ENCODE peak calls at places on chromosomes 1 and 21, in eight cellular contexts. Q is Peyer's patch, I is lower lobe of right lung, U is GM23338, E is heart left ventricle, P is fibroblast of lung, L is neural progenitor cell, O is psoas muscle. H is an unnamed sample. For H3K4me1 and H3K27me3, the result is how much of the 10 kb centered on the place peaks cover.

GRCh38 chr1:221667504-221667903 is 74.4 kb downstream of the DUSP10 start:
- DNase-seq in Q (no peak), I (no peak), U (no peak), E (no peak), P (peak), L (no peak), O (no peak), H (no peak)

GRCh38 chr1:54906586-54906985 is 19.6 kb upstream of the DHCR24 start:
- DNase-seq in Q (no peak), I (no peak), U (no peak), E (no peak), P (no peak), L (no peak), O (no peak), H (no peak)

GRCh38 chr1:197619008-197619640 is 156.2 kb downstream of the DENND1B start:
- DNase-seq in Q (no peak), I (no peak), U (peak), E (no peak), P (peak), L (peak), O (no peak), H (no peak)

GRCh38 chr1:90922996-90923395 is 98.8 kb downstream of the ZNF644 start:
- DNase-seq in Q (no peak), I (no peak), U (no peak), E (no peak), P (no peak), L (no peak), O (no peak), H (no peak)

GRCh38 chr1:197725044-197725443 is 50.2 kb downstream of the DENND1B start:
- DNase-seq in Q (no peak), I (no peak), U (peak), E (no peak), P (peak), L (peak), O (no peak), H (no peak)

GRCh38 chr1:236303675-236304074 is 21.9 kb upstream of the ERO1B start:
- DNase-seq in Q (no peak), I (no peak), U (peak), E (no peak), P (no peak), L (peak), O (no peak), H (no peak)

GRCh38 chr1:115980998-115981993 is 5.0 kb downstream of the SLC22A15 start:
- DNase-seq in Q (no peak), I (no peak), U (peak), E (no peak), P (peak), L (peak), O (no peak), H (peak)

GRCh38 chr1:13892671-13893325 is 192.8 kb downstream of the PRDM2 start:
- DNase-seq in Q (peak), I (no peak), U (peak), E (no peak), P (no peak), L (peak), O (no peak), H (peak)

GRCh38 chr1:115911298-115911697 is 65.0 kb upstream of the SLC22A15 start:
- DNase-seq in Q (no peak), I (no peak), U (no peak), E (no peak), P (no peak), L (no peak), O (no peak), H (no peak)

GRCh38 chr1:192967211-192967877 is 91.8 kb downstream of the UCHL5 start:
- DNase-seq in Q (no peak), I (no peak), U (no peak), E (no peak), P (no peak), L (no peak), O (no peak), H (no peak)

GRCh38 chr1:246792603-246793002 is 68.4 kb downstream of the SCCPDH start:
- DNase-seq in Q (no peak), I (no peak), U (no peak), E (no peak), P (no peak), L (no peak), O (no peak), H (no peak)

GRCh38 chr1:223706077-223706988 is 6.0 kb upstream of the CAPN2 start:
- DNase-seq in Q (no peak), I (no peak), U (no peak), E (no peak), P (peak), L (no peak), O (no peak), H (peak)

GRCh38 chr1:168786476-168787330 is 57.7 kb upstream of the DPT start:
- DNase-seq in Q (no peak), I (no peak), U (no peak), E (no peak), P (peak), L (no peak), O (no peak), H (no peak)

GRCh38 chr1:72166426-72166825 is 115.9 kb downstream of the NEGR1 start:
- DNase-seq in Q (no peak), I (no peak), U (no peak), E (no peak), P (no peak), L (no peak), O (no peak), H (no peak)

GRCh38 chr1:3176028-3176427 is 107.0 kb downstream of the PRDM16 start:
- DNase-seq in Q (no peak), I (no peak), U (no peak), E (no peak), P (no peak), L (no peak), O (no peak), H (no peak)

GRCh38 chr1:162294015-162294414 is 82.6 kb downstream of the SPATA46 start:
- DNase-seq in Q (no peak), I (no peak), U (no peak), E (no peak), P (no peak), L (no peak), O (no peak), H (no peak)

GRCh38 chr1:62487956-62488355 is 51.1 kb downstream of the USP1 start:
- DNase-seq in Q (no peak), I (no peak), U (peak), E (no peak), P (no peak), L (peak), O (no peak), H (no peak)

GRCh38 chr21:30482130-30482529 is 2.0 kb upstream of the KRTAP19-1 start:
- DNase-seq in Q (no peak), I (no peak), U (no peak), E (no peak), P (no peak), L (no peak), O (no peak), H (no peak)

GRCh38 chr1:162283657-162284056 is 93.0 kb downstream of the SPATA46 start:
- DNase-seq in Q (no peak), I (no peak), U (no peak), E (peak), P (no peak), L (no peak), O (no peak), H (no peak)

GRCh38 chr1:177392336-177392735 is 221.6 kb downstream of the BRINP2 start:
- DNase-seq in Q (no peak), I (no peak), U (no peak), E (no peak), P (peak), L (no peak), O (no peak), H (no peak)

GRCh38 chr1:30318413-30318812 is 405.0 kb downstream of the MATN1 start:
- DNase-seq in Q (no peak), I (no peak), U (peak), E (no peak), P (no peak), L (no peak), O (no peak), H (no peak)

GRCh38 chr21:33286600-33287456 is 20.7 kb downstream of the IL10RB start:
- DNase-seq in Q (no peak), I (no peak), U (no peak), E (peak), P (peak), L (no peak), O (no peak), H (no peak)

GRCh38 chr1:39576016-39576657 is 453 bp downstream of the PABPC4 start:
- DNase-seq in Q (peak), I (peak), U (peak), E (no peak), P (peak), L (peak), O (peak), H (no peak)

GRCh38 chr1:61310057-61310456 is 227.7 kb downstream of the NFIA start:
- DNase-seq in Q (no peak), I (no peak), U (no peak), E (no peak), P (no peak), L (no peak), O (no peak), H (no peak)

GRCh38 chr1:223010552-223011229 is 132.4 kb downstream of the TLR5 start:
- DNase-seq in Q (no peak), I (no peak), U (peak), E (no peak), P (peak), L (peak), O (no peak), H (no peak)

GRCh38 chr1:9615316-9616063 is 26.8 kb downstream of the TMEM201 start:
- DNase-seq in Q (no peak), I (no peak), U (peak), E (no peak), P (peak), L (peak), O (no peak), H (peak)

GRCh38 chr21:45439171-45439872 is 34.4 kb downstream of the COL18A1 start:
- DNase-seq in Q (peak), I (peak), U (peak), E (peak), P (peak), L (peak), O (peak), H (peak)

GRCh38 chr1:209607795-209608178 is 24.3 kb downstream of the CAMK1G start:
- DNase-seq in Q (no peak), I (no peak), U (no peak), E (no peak), P (no peak), L (no peak), O (no peak), H (no peak)

GRCh38 chr21:36929622-36930021 is 36.8 kb downstream of the HLCS start:
- DNase-seq in Q (no peak), I (no peak), U (peak), E (no peak), P (peak), L (peak), O (no peak), H (no peak)

GRCh38 chr1:200354243-200354642 is 55.6 kb downstream of the ZNF281 start:
- DNase-seq in Q (no peak), I (no peak), U (no peak), E (no peak), P (no peak), L (no peak), O (no peak), H (no peak)

GRCh38 chr1:42135426-42135825 is 17.8 kb upstream of the GUCA2B start:
- DNase-seq in Q (no peak), I (no peak), U (no peak), E (no peak), P (no peak), L (no peak), O (no peak), H (no peak)

GRCh38 chr1:161421456-161421855 is 53.8 kb upstream of the CFAP126 start:
- DNase-seq in Q (no peak), I (no peak), U (no peak), E (no peak), P (no peak), L (no peak), O (no peak), H (no peak)

GRCh38 chr1:97464305-97464704 is 456.5 kb downstream of the DPYD start:
- DNase-seq in Q (no peak), I (no peak), U (no peak), E (no peak), P (no peak), L (no peak), O (no peak), H (no peak)

GRCh38 chr1:234478152-234478480 is 863 bp downstream of the TARBP1 start:
- DNase-seq in Q (peak), I (peak), U (peak), E (peak), P (peak), L (peak), O (no peak), H (no peak)

GRCh38 chr1:112841825-112842224 is 114.2 kb downstream of the SLC16A1 start:
- DNase-seq in Q (no peak), I (no peak), U (no peak), E (no peak), P (no peak), L (no peak), O (no peak), H (no peak)

DNA sequence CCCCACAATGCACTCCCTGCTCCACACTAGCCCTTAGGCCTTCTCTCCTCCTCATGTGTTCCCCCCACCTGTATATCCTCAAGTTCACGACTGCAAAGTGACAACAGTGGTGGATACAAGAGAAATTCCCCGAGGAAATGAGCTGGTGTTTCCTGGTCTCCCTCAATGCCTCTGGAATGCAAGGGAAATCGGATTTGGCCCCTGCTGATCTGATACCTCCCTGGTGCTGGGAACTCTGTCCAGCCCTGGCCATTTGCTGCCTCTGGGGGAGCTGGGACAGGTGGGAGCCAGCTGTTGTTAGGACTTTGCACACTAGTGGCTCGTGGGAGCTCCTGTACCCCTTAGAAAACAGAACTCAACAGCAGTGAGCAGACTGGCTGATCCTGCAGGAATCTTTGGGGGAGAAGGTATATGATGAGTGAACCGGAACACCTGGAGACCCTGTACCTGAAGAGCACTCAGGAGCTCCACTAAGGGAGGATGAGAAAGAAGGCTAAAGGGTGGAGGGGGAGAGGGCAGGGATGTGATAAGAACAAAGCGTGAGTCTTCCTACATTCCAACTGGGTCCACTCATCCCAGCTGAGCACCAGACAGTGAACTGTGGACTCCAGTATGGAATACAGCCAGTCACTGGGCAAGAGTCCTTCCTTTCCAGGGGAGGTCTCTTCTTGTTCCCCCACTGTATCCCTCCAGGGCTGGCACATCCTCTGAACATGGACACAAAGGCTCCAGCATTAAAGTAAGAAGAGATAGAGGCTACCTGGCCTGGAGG is 69.3 kb downstream of the PLXNA2 start:
- DNase-seq in Q (no peak), I (no peak), U (no peak), E (no peak), P (peak), L (no peak), O (no peak), H (no peak)
- H3K4me1 ChIP-seq in Q (under half), I (under half), U (under half), E (under half), P (under half), L (half or more), O (under half), H (under half)

GRCh38 chr1:28811766-28812668 is at the start of gene OPRD1:
- DNase-seq in Q (no peak), I (no peak), U (peak), E (no peak), P (peak), L (peak), O (no peak), H (peak)
- H3K27me3 ChIP-seq in Q (under half), I (half or more), U (under half), E (half or more), P (under half), L (half or more), O (under half), H (under half)

GRCh38 chr1:110533230-110533629 is 14.3 kb upstream of the KCNA10 start:
- DNase-seq in Q (no peak), I (no peak), U (no peak), E (no peak), P (no peak), L (no peak), O (no peak), H (no peak)
- TF ChIP-seq CTCF in Q (no peak), I (no peak), U (no peak), E (no peak), P (no peak), L (no peak), O (no peak), H (no peak)

GRCh38 chr1:151912973-151913372 is 3.7 kb upstream of the THEM4 start:
- DNase-seq in Q (no peak), I (no peak), U (no peak), E (no peak), P (no peak), L (no peak), O (no peak), H (no peak)

GRCh38 chr1:151914076-151914475 is 4.8 kb upstream of the THEM4 start:
- DNase-seq in Q (no peak), I (no peak), U (no peak), E (no peak), P (no peak), L (no peak), O (no peak), H (no peak)

GRCh38 chr1:151916959-151917358 is 7.6 kb upstream of the THEM4 start:
- DNase-seq in Q (no peak), I (no peak), U (no peak), E (no peak), P (no peak), L (no peak), O (no peak), H (no peak)

GRCh38 chr1:151918156-151918555 is 8.8 kb upstream of the THEM4 start:
- DNase-seq in Q (no peak), I (no peak), U (no peak), E (no peak), P (no peak), L (no peak), O (no peak), H (no peak)

GRCh38 chr1:151915066-151915686 is 5.9 kb upstream of the THEM4 start:
- DNase-seq in Q (no peak), I (no peak), U (no peak), E (no peak), P (no peak), L (no peak), O (no peak), H (no peak)
- H3K4me1 ChIP-seq in Q (under half), I (under half), U (under half), E (under half), P (under half), L (under half), O (under half), H (under half)

DNA sequence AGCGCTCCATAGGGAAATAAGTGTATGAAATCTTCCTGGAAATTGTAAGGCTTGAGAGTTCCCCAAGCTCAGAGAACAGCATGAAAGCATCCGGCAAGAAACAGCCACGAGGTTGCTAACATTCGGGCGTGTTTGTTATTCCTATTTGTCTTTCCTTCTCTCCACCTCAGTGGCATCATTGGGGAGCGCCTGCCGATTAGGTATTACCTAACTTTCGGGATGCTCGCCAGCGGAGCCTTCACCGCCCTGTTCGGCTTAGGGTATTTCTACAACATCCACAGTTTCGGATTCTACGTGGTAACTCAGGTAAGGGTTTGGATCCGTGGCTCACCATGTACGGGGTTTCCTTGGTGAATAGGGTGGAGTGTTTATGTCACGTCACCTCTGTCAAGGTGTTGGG is 25.7 kb downstream of the SLC37A1 start:
- DNase-seq in Q (peak), I (no peak), U (no peak), E (no peak), P (no peak), L (no peak), O (no peak), H (no peak)
- H3K27me3 ChIP-seq in Q (under half), I (under half), U (under half), E (under half), P (under half), L (under half), O (under half), H (under half)

GRCh38 chr1:220271706-220272046 is 577 bp downstream of the RAB3GAP2 start:
- DNase-seq in Q (no peak), I (no peak), U (peak), E (no peak), P (peak), L (no peak), O (no peak), H (peak)

GRCh38 chr1:220274122-220274855 is 2.0 kb upstream of the RAB3GAP2 start:
- DNase-seq in Q (no peak), I (peak), U (peak), E (no peak), P (peak), L (no peak), O (no peak), H (no peak)

GRCh38 chr1:220275430-220275829 is 3.2 kb upstream of the RAB3GAP2 start:
- DNase-seq in Q (no peak), I (no peak), U (no peak), E (no peak), P (no peak), L (no peak), O (no peak), H (no peak)

GRCh38 chr1:220272841-220273090 is 513 bp upstream of the RAB3GAP2 start:
- DNase-seq in Q (no peak), I (no peak), U (peak), E (no peak), P (no peak), L (no peak), O (no peak), H (no peak)

GRCh38 chr1:220272047-220272840 is at the start of gene RAB3GAP2:
- DNase-seq in Q (peak), I (peak), U (peak), E (peak), P (peak), L (peak), O (peak), H (peak)
- TF ChIP-seq CTCF in Q (no peak), I (no peak), U (no peak), E (no peak), P (no peak), L (no peak), O (no peak), H (no peak)

GRCh38 chr1:15706751-15707150 is 22.6 kb downstream of the PLEKHM2 start:
- DNase-seq in Q (no peak), I (peak), U (no peak), E (no peak), P (no peak), L (no peak), O (peak), H (no peak)

GRCh38 chr1:15704526-15705183 is 20.5 kb downstream of the PLEKHM2 start:
- DNase-seq in Q (no peak), I (no peak), U (no peak), E (no peak), P (peak), L (no peak), O (no peak), H (no peak)

GRCh38 chr1:15703562-15703961 is 19.4 kb downstream of the PLEKHM2 start:
- DNase-seq in Q (peak), I (peak), U (no peak), E (peak), P (peak), L (no peak), O (peak), H (no peak)

GRCh38 chr1:15707239-15707940 is 23.3 kb downstream of the PLEKHM2 start:
- DNase-seq in Q (no peak), I (no peak), U (no peak), E (no peak), P (no peak), L (no peak), O (no peak), H (no peak)

DNA sequence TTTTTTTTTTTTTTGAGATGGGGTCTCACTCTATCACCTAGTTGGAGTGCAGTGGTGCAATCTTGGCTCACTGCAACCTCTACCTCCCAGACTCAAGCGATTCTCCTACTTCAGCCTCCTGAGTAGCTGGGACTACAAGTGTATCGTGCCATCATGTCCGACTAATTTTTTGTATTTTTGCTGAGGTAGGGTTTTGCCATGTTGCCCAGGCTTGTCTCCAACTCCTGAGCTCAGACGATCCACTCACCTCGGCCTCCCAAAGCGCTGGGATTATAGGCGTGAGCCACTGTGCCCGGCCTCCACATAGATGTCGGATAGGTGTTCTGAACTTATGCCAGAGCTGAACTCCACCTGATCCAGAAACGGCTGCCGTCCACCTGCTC is 21.1 kb downstream of the PLEKHM2 start:
- DNase-seq in Q (no peak), I (no peak), U (no peak), E (no peak), P (no peak), L (no peak), O (no peak), H (no peak)
- H3K4me1 ChIP-seq in Q (under half), I (half or more), U (under half), E (under half), P (under half), L (under half), O (half or more), H (under half)

GRCh38 chr1:167138703-167139102 is 44.8 kb downstream of the STYXL2 start:
- DNase-seq in Q (no peak), I (no peak), U (peak), E (no peak), P (no peak), L (no peak), O (no peak), H (no peak)
- H3K27me3 ChIP-seq in Q (under half), I (under half), U (under half), E (under half), P (under half), L (under half), O (under half), H (under half)

H was measured in BE2C.